ENCODE peak calls at places on chromosomes 5 and 9, in five cellular contexts. N, I, H, F and K are unnamed samples.

GRCh38 chr9:128409998-128410397 is 10.7 kb upstream of the CERCAM start:
- DNase-seq in N (no peak), I (no peak), F (no peak), H (no peak), K (peak)

GRCh38 chr9:116658265-116658664 is 28.8 kb upstream of the TRIM32 start:
- DNase-seq in F (no peak), H (no peak), I (no peak), N (no peak), K (peak)

GRCh38 chr9:99299214-99300102 is 77.4 kb downstream of the SEC61B start:
- DNase-seq in F (no peak), H (no peak), N (no peak), I (no peak), K (no peak)

GRCh38 chr5:117242028-117242427 is 667.4 kb upstream of the SEMA6A start:
- DNase-seq in N (no peak), F (no peak), I (no peak), H (no peak), K (no peak)

GRCh38 chr5:56481147-56481997 is 248.2 kb upstream of the ANKRD55 start:
- DNase-seq in H (peak), I (peak), N (peak), F (peak), K (peak)

GRCh38 chr5:52844885-52845284 is 57.2 kb downstream of the ITGA1 start:
- DNase-seq in I (no peak), F (no peak), H (no peak), N (no peak), K (no peak)

GRCh38 chr9:121640076-121640475 is 11.4 kb upstream of the DAB2IP start:
- DNase-seq in N (no peak), H (peak), F (peak), I (peak), K (peak)

GRCh38 chr9:91530829-91531228 is 107.2 kb upstream of the NFIL3 start:
- DNase-seq in H (no peak), F (no peak), N (no peak), I (no peak), K (no peak)

GRCh38 chr5:14296533-14297331 is 153.6 kb downstream of the TRIO start:
- DNase-seq in F (no peak), I (no peak), H (no peak), N (no peak), K (no peak)

GRCh38 chr9:114430443-114430842 is 42.7 kb upstream of the AKNA start:
- DNase-seq in H (peak), N (no peak), F (no peak), I (no peak), K (peak)

GRCh38 chr5:68343421-68343826 is 127.9 kb downstream of the PIK3R1 start:
- DNase-seq in N (no peak), F (no peak), H (no peak), I (no peak), K (no peak)